ENCODE peak calls at places on chromosome 9, in five cellular contexts. One of them, this sample, is unnamed.
A peak's percentile ranks its signal among the peaks of the same experiment; 100 is the strongest.

GRCh38 chr9:32010322-32010721 is 374.1 kb upstream of the ACO1 start:
- DNase-seq in HepG2: no peak
- DNase-seq in SK-N-SH: no peak
- DNase-seq in GM12878: no peak
- DNase-seq in K562: no peak
- DNase-seq in this sample: no peak

GRCh38 chr9:134473353-134474057 is 147.2 kb downstream of the RXRA start:
- DNase-seq in HepG2: no peak
- DNase-seq in SK-N-SH: no peak
- DNase-seq in GM12878: no peak
- DNase-seq in K562: no peak
- DNase-seq in this sample: no peak

GRCh38 chr9:137987244-137988030 is 109.9 kb downstream of the CACNA1B start:
- DNase-seq in HepG2: no peak
- DNase-seq in SK-N-SH: no peak
- DNase-seq in GM12878: no peak
- DNase-seq in K562: no peak
- DNase-seq in this sample: no peak

GRCh38 chr9:27572918-27573698 is at the start of gene C9orf72:
- DNase-seq in HepG2: peak; percentile 27
- DNase-seq in SK-N-SH: peak; percentile 94
- DNase-seq in GM12878: no peak
- DNase-seq in K562: peak; percentile 72
- DNase-seq in this sample: peak; percentile 87

GRCh38 chr9:91157891-91158660 is 203.6 kb downstream of the AUH start:
- DNase-seq in HepG2: no peak
- DNase-seq in SK-N-SH: no peak
- DNase-seq in GM12878: no peak
- DNase-seq in K562: no peak
- DNase-seq in this sample: no peak

GRCh38 chr9:36764364-36765076 is 191.8 kb downstream of the MELK start:
- DNase-seq in HepG2: no peak
- DNase-seq in SK-N-SH: no peak
- DNase-seq in GM12878: no peak
- DNase-seq in K562: no peak
- DNase-seq in this sample: no peak

GRCh38 chr9:72203205-72203803 is 54.1 kb downstream of the GDA start:
- DNase-seq in HepG2: peak; percentile 53
- DNase-seq in SK-N-SH: peak; percentile 31
- DNase-seq in GM12878: no peak
- DNase-seq in K562: peak; percentile 9
- DNase-seq in this sample: peak; percentile 62

GRCh38 chr9:69279084-69279729 is 45.8 kb upstream of the ENTREP1 start:
- DNase-seq in HepG2: no peak
- DNase-seq in SK-N-SH: no peak
- DNase-seq in GM12878: peak; percentile 20
- DNase-seq in K562: no peak
- DNase-seq in this sample: no peak

GRCh38 chr9:89872913-89873707 is 268.3 kb downstream of the GADD45G start:
- DNase-seq in HepG2: no peak
- DNase-seq in SK-N-SH: no peak
- DNase-seq in GM12878: no peak
- DNase-seq in K562: no peak
- DNase-seq in this sample: no peak

GRCh38 chr9:81344366-81344765 is 345.0 kb downstream of the TLE1 start:
- DNase-seq in HepG2: no peak
- DNase-seq in SK-N-SH: no peak
- DNase-seq in GM12878: no peak
- DNase-seq in K562: no peak
- DNase-seq in this sample: no peak

GRCh38 chr9:23789529-23790254 is 36.3 kb downstream of the ELAVL2 start:
- DNase-seq in HepG2: no peak
- DNase-seq in SK-N-SH: no peak
- DNase-seq in GM12878: no peak
- DNase-seq in K562: no peak
- DNase-seq in this sample: no peak

GRCh38 chr9:4559238-4560182 is 69.2 kb downstream of the SLC1A1 start:
- DNase-seq in HepG2: no peak
- DNase-seq in SK-N-SH: no peak
- DNase-seq in GM12878: peak; percentile 69
- DNase-seq in K562: no peak
- DNase-seq in this sample: no peak

GRCh38 chr9:68493953-68494541 is 46.6 kb downstream of the TMEM252 start:
- DNase-seq in HepG2: no peak
- DNase-seq in SK-N-SH: no peak
- DNase-seq in GM12878: no peak
- DNase-seq in K562: no peak
- DNase-seq in this sample: no peak

GRCh38 chr9:129481824-129482511 is 138.9 kb downstream of the C9orf50 start:
- DNase-seq in HepG2: no peak
- DNase-seq in SK-N-SH: no peak
- DNase-seq in GM12878: no peak
- DNase-seq in K562: peak; percentile 63
- DNase-seq in this sample: peak; percentile 34

GRCh38 chr9:133972041-133972970 is 19.8 kb downstream of the VAV2 start:
- DNase-seq in HepG2: no peak
- DNase-seq in SK-N-SH: no peak
- DNase-seq in GM12878: no peak
- DNase-seq in K562: no peak
- DNase-seq in this sample: no peak

GRCh38 chr9:16652511-16653101 is 217.9 kb downstream of the BNC2 start:
- DNase-seq in HepG2: no peak
- DNase-seq in SK-N-SH: no peak
- DNase-seq in GM12878: no peak
- DNase-seq in K562: no peak
- DNase-seq in this sample: no peak

GRCh38 chr9:118985851-118986250 is 383.4 kb downstream of the BRINP1 start:
- DNase-seq in HepG2: no peak
- DNase-seq in SK-N-SH: peak; percentile 19
- DNase-seq in GM12878: no peak
- DNase-seq in K562: no peak
- DNase-seq in this sample: no peak

GRCh38 chr9:6415266-6415665 is 2.3 kb downstream of the UHRF2 start:
- DNase-seq in HepG2: no peak
- DNase-seq in SK-N-SH: peak; percentile 22
- DNase-seq in GM12878: no peak
- DNase-seq in K562: no peak
- DNase-seq in this sample: no peak

GRCh38 chr9:71268871-71269640 is 147.6 kb upstream of the TRPM3 start:
- DNase-seq in HepG2: no peak
- DNase-seq in SK-N-SH: no peak
- DNase-seq in GM12878: no peak
- DNase-seq in K562: no peak
- DNase-seq in this sample: no peak

GRCh38 chr9:123338710-123339665 is 17.0 kb upstream of the CRB2 start:
- DNase-seq in HepG2: no peak
- DNase-seq in SK-N-SH: no peak
- DNase-seq in GM12878: peak; percentile 94
- DNase-seq in K562: peak; percentile 70
- DNase-seq in this sample: no peak

GRCh38 chr9:134785325-134786108 is 95.1 kb upstream of the FCN2 start:
- DNase-seq in HepG2: no peak
- DNase-seq in SK-N-SH: peak; percentile 48
- DNase-seq in GM12878: no peak
- DNase-seq in K562: no peak
- DNase-seq in this sample: no peak

GRCh38 chr9:3118081-3118480 is 274.2 kb upstream of the PUM3 start:
- DNase-seq in HepG2: no peak
- DNase-seq in SK-N-SH: no peak
- DNase-seq in GM12878: no peak
- DNase-seq in K562: no peak
- DNase-seq in this sample: no peak

GRCh38 chr9:5629312-5630037 is 568 bp downstream of the RIC1 start:
- DNase-seq in HepG2: no peak
- DNase-seq in SK-N-SH: peak; percentile 69
- DNase-seq in GM12878: no peak
- DNase-seq in K562: no peak
- DNase-seq in this sample: peak; percentile 17

GRCh38 chr9:3526903-3527652 is 1.3 kb upstream of the RFX3 start:
- DNase-seq in HepG2: peak; percentile 28
- DNase-seq in SK-N-SH: peak; percentile 45
- DNase-seq in GM12878: no peak
- DNase-seq in K562: no peak
- DNase-seq in this sample: peak; percentile 5

GRCh38 chr9:26565131-26565530 is 327.5 kb downstream of the CAAP1 start:
- DNase-seq in HepG2: no peak
- DNase-seq in SK-N-SH: no peak
- DNase-seq in GM12878: no peak
- DNase-seq in K562: no peak
- DNase-seq in this sample: no peak

GRCh38 chr9:21810388-21810787 is 8.0 kb downstream of the MTAP start:
- DNase-seq in HepG2: no peak
- DNase-seq in SK-N-SH: no peak
- DNase-seq in GM12878: no peak
- DNase-seq in K562: no peak
- DNase-seq in this sample: no peak
- TF ChIP-seq FOXM1 in HepG2: no peak
- TF ChIP-seq FOXM1 in SK-N-SH: no peak
- TF ChIP-seq FOXM1 in GM12878: no peak
- TF ChIP-seq FOXM1 in K562: no peak
- TF ChIP-seq FOXM1 in this sample: no peak

GRCh38 chr9:106893088-106893487 is 30.1 kb downstream of the ZNF462 start:
- DNase-seq in HepG2: no peak
- DNase-seq in SK-N-SH: no peak
- DNase-seq in GM12878: no peak
- DNase-seq in K562: no peak
- DNase-seq in this sample: no peak

GRCh38 chr9:106888992-106889631 is 26.1 kb downstream of the ZNF462 start:
- DNase-seq in HepG2: no peak
- DNase-seq in SK-N-SH: no peak
- DNase-seq in GM12878: no peak
- DNase-seq in K562: no peak
- DNase-seq in this sample: no peak

GRCh38 chr9:106890621-106891020 is 27.7 kb downstream of the ZNF462 start:
- DNase-seq in HepG2: no peak
- DNase-seq in SK-N-SH: no peak
- DNase-seq in GM12878: no peak
- DNase-seq in K562: no peak
- DNase-seq in this sample: no peak

GRCh38 chr9:106891286-106891685 is 28.3 kb downstream of the ZNF462 start:
- DNase-seq in HepG2: no peak
- DNase-seq in SK-N-SH: no peak
- DNase-seq in GM12878: no peak
- DNase-seq in K562: no peak
- DNase-seq in this sample: no peak

GRCh38 chr9:106892632-106893031 is 29.7 kb downstream of the ZNF462 start:
- DNase-seq in HepG2: peak; percentile 23
- DNase-seq in SK-N-SH: peak; percentile 48
- DNase-seq in GM12878: no peak
- DNase-seq in K562: no peak
- DNase-seq in this sample: peak; percentile 48
- TF ChIP-seq FOXM1 in HepG2: no peak
- TF ChIP-seq FOXM1 in SK-N-SH: no peak
- TF ChIP-seq FOXM1 in GM12878: no peak
- TF ChIP-seq FOXM1 in K562: no peak
- TF ChIP-seq FOXM1 in this sample: no peak

GRCh38 chr9:93634311-93635185 is 58.2 kb downstream of the PHF2 start:
- DNase-seq in HepG2: no peak
- DNase-seq in SK-N-SH: no peak
- DNase-seq in GM12878: no peak
- DNase-seq in K562: no peak
- DNase-seq in this sample: no peak

GRCh38 chr9:93636172-93636661 is 59.8 kb downstream of the PHF2 start:
- DNase-seq in HepG2: no peak
- DNase-seq in SK-N-SH: no peak
- DNase-seq in GM12878: no peak
- DNase-seq in K562: no peak
- DNase-seq in this sample: no peak

GRCh38 chr9:93630806-93631411 is 54.5 kb downstream of the PHF2 start:
- DNase-seq in HepG2: no peak
- DNase-seq in SK-N-SH: no peak
- DNase-seq in GM12878: no peak
- DNase-seq in K562: no peak
- DNase-seq in this sample: no peak

GRCh38 chr9:93635186-93636107 is 59.1 kb downstream of the PHF2 start:
- DNase-seq in HepG2: no peak
- DNase-seq in SK-N-SH: no peak
- DNase-seq in GM12878: no peak
- DNase-seq in K562: no peak
- DNase-seq in this sample: no peak

DNA sequence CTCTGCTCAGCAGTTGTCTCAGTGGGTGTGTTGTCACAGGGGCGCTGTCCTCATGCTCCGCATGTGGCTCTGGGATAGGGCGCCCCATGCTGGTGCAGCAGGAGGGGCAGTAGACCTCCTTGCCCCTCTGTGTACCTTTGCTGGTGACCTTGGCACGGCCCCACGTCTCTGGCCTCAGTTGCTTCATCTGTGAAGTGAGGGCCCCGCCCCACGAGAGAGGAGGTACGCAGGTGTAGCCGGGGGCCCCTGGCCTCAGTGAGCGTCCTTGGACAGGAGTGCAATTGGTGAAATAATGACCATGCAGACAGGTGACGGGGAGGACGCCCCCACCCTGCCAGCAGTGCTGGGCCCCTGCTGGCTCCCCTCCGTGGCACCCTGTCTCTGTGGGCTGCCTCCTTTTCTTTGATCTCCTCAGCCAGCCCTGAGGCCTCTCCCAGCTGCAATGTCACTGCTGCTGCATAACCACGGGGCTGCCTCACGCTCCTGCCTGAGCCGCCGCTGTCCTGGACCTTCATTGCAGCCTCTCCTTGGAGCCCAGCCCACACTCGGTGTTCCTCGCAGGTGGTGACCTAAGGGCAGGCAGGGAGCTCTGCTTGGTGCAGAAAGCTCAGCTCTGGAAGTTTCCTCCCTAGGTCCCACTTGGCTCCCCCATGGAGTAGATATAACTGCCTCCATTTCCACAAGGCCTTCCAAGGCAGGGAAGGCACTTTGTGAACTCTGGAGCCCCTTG is 57.3 kb downstream of the PHF2 start:
- DNase-seq in HepG2: no peak
- DNase-seq in SK-N-SH: no peak
- DNase-seq in GM12878: no peak
- DNase-seq in K562: no peak
- DNase-seq in this sample: no peak
- TF ChIP-seq FOXM1 in HepG2: no peak
- TF ChIP-seq FOXM1 in SK-N-SH: no peak
- TF ChIP-seq FOXM1 in GM12878: no peak
- TF ChIP-seq FOXM1 in K562: no peak
- TF ChIP-seq FOXM1 in this sample: no peak

DNA sequence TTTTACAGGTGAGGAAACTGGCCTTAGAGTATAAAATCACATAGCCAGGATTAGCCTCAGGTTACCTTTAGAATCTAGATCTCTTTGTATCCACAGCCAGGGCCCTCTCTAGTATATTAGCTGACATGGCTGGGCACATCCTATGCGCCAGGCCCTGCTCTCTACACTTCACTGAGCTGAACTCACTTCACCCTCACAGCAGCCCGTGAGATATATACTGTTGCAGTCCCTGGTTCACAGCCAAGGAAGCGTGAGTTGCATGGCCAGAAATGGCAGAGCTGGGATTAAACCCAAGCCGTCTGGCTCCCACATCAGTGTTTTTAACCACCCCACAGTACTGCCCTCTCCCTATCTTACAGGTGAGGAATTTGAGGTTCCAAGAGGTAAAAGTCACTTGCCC is 58.4 kb downstream of the DAB2IP start:
- DNase-seq in HepG2: no peak
- DNase-seq in SK-N-SH: no peak
- DNase-seq in GM12878: no peak
- DNase-seq in K562: no peak
- DNase-seq in this sample: no peak
- TF ChIP-seq FOXM1 in HepG2: no peak
- TF ChIP-seq FOXM1 in SK-N-SH: no peak
- TF ChIP-seq FOXM1 in GM12878: no peak
- TF ChIP-seq FOXM1 in K562: no peak
- TF ChIP-seq FOXM1 in this sample: no peak

GRCh38 chr9:114000671-114001409 is 77.3 kb downstream of the AMBP start:
- DNase-seq in HepG2: no peak
- DNase-seq in SK-N-SH: no peak
- DNase-seq in GM12878: no peak
- DNase-seq in K562: no peak
- DNase-seq in this sample: no peak
- TF ChIP-seq FOXM1 in HepG2: no peak
- TF ChIP-seq FOXM1 in SK-N-SH: no peak
- TF ChIP-seq FOXM1 in GM12878: no peak
- TF ChIP-seq FOXM1 in K562: no peak
- TF ChIP-seq FOXM1 in this sample: no peak

This sample was measured in HEK293T.